ENCODE peak calls at places on chromosomes 2 and 18, in five cellular contexts. W, L, G, E and I are unnamed samples.

GRCh38 chr2:77232909-77233308 is 289.3 kb downstream of the LRRTM4 start:
- DNase-seq in E (no peak), W (no peak), G (no peak), L (no peak), I (no peak)

GRCh38 chr18:2889761-2890192 is 43.0 kb downstream of the EMILIN2 start:
- DNase-seq in L (no peak), E (no peak), G (no peak), W (no peak), I (no peak)

GRCh38 chr2:185179783-185180182 is 558.8 kb upstream of the FSIP2 start:
- DNase-seq in E (no peak), W (no peak), G (peak; percentile 78), L (no peak), I (no peak)

GRCh38 chr2:27379840-27380625 is 501 bp downstream of the ZNF513 start:
- DNase-seq in G (no peak), E (no peak), L (peak; percentile 27), W (peak; percentile 81), I (peak; percentile 37)

GRCh38 chr2:63058742-63059433 is 8.3 kb downstream of the OTX1 start:
- DNase-seq in E (no peak), G (no peak), L (no peak), W (no peak), I (no peak)

GRCh38 chr2:196131384-196131861 is 40.0 kb downstream of the STK17B start:
- DNase-seq in G (no peak), E (peak; percentile 27), L (peak; percentile 36), W (peak; percentile 55), I (peak; percentile 22)

GRCh38 chr18:66048404-66048803 is 297.6 kb downstream of the CDH7 start:
- DNase-seq in L (no peak), G (no peak), E (no peak), W (no peak), I (no peak)

GRCh38 chr2:224359569-224359968 is 42.3 kb downstream of the FAM124B start:
- DNase-seq in W (no peak), G (no peak), L (no peak), E (no peak), I (no peak)

GRCh38 chr2:164948540-164948939 is 6.8 kb downstream of the SLC38A11 start:
- DNase-seq in E (no peak), G (no peak), L (no peak), W (no peak), I (no peak)

GRCh38 chr2:175004980-175005832 is at the start of gene CHN1:
- DNase-seq in L (peak; percentile 78), E (peak; percentile 84), W (peak; percentile 25), G (peak; percentile 77), I (peak; percentile 69)

GRCh38 chr2:11532434-11533055 is 1.3 kb upstream of the GREB1 start:
- DNase-seq in G (no peak), L (peak; percentile 32), E (no peak), W (no peak), I (peak; percentile 63)

GRCh38 chr2:5867045-5867444 is 174.9 kb downstream of the SOX11 start:
- DNase-seq in G (no peak), W (no peak), E (no peak), L (no peak), I (no peak)

GRCh38 chr18:63074987-63075404 is 244.6 kb downstream of the BCL2 start:
- DNase-seq in W (peak; percentile 82), E (peak; percentile 57), L (peak; percentile 34), G (no peak), I (peak; percentile 35)

GRCh38 chr2:133459590-133459989 is 108.7 kb downstream of the NCKAP5 start:
- DNase-seq in L (no peak), W (no peak), E (no peak), G (no peak), I (no peak)

GRCh38 chr18:37452015-37452414 is 113.6 kb downstream of the CELF4 start:
- DNase-seq in L (no peak), G (peak; percentile 62), E (no peak), W (no peak), I (no peak)